ENCODE peak calls at places on chromosomes 12 and 14, in ten cellular contexts. O is astrocyte, D is ascending aorta, Z is AG04450, H is choroid plexus epithelial cell, L is HL-60, E is fibroblast of pulmonary artery, W is astrocyte of the cerebellum, P is tibial nerve, J is lower lobe of right lung. B is an unnamed sample.
A peak's percentile ranks its signal among the peaks of the same experiment; 100 is the strongest.

GRCh38 chr14:100733152-100733850 is 6.6 kb downstream of the DLK1 start:
- DNase-seq in J (no peak), L (no peak), Z (no peak), H (no peak), E (no peak), P (no peak), D (no peak), O (no peak), W (no peak), B (no peak)

GRCh38 chr12:43973993-43974392 is 138.1 kb downstream of the TMEM117 start:
- DNase-seq in D (no peak), P (no peak), Z (no peak), L (no peak), J (no peak), E (peak; percentile 8), O (no peak), W (no peak), H (no peak), B (no peak)

GRCh38 chr12:117792877-117793424 is 175.8 kb downstream of the KSR2 start:
- DNase-seq in L (no peak), D (no peak), J (no peak), H (no peak), O (no peak), E (no peak), W (no peak), P (no peak), Z (no peak), B (no peak)

GRCh38 chr12:113103756-113104450 is 31.7 kb downstream of the RASAL1 start:
- DNase-seq in E (no peak), W (no peak), H (no peak), Z (no peak), P (no peak), O (no peak), D (no peak), J (peak; percentile 64), L (no peak), B (peak; percentile 5)

GRCh38 chr14:77148510-77149231 is 7.1 kb upstream of the ZDHHC22 start:
- DNase-seq in D (no peak), O (no peak), P (no peak), L (no peak), H (no peak), Z (no peak), W (no peak), J (no peak), E (peak; percentile 6), B (no peak)

GRCh38 chr12:80622271-80622670 is 85.2 kb upstream of the MYF6 start:
- DNase-seq in D (no peak), E (peak; percentile 18), Z (no peak), H (peak; percentile 26), O (no peak), W (no peak), P (no peak), J (no peak), L (no peak), B (no peak)

GRCh38 chr12:67517181-67517887 is 131.2 kb upstream of the DYRK2 start:
- DNase-seq in D (peak; percentile 75), Z (no peak), P (peak; percentile 33), J (no peak), O (peak; percentile 90), E (peak; percentile 23), H (no peak), L (no peak), W (peak; percentile 72), B (peak; percentile 99)

GRCh38 chr14:75259510-75259855 is 19.1 kb upstream of the FOS start:
- DNase-seq in Z (no peak), W (peak; percentile 59), J (no peak), P (no peak), H (peak; percentile 89), E (no peak), O (peak; percentile 62), L (no peak), D (no peak), B (peak; percentile 36)

GRCh38 chr12:48010366-48010970 is 6.2 kb upstream of the COL2A1 start:
- DNase-seq in E (no peak), H (no peak), W (no peak), L (no peak), P (no peak), Z (no peak), D (no peak), J (no peak), O (no peak), B (no peak)

GRCh38 chr14:87691482-87691881 is 301.5 kb downstream of the GALC start:
- DNase-seq in P (no peak), Z (no peak), J (peak; percentile 47), L (no peak), H (no peak), D (no peak), E (no peak), W (no peak), O (no peak), B (no peak)

GRCh38 chr14:80669416-80669815 is 272.1 kb downstream of the CEP128 start:
- DNase-seq in Z (no peak), P (no peak), H (no peak), J (no peak), O (peak; percentile 74), E (peak; percentile 2), D (no peak), W (no peak), L (no peak), B (no peak)

GRCh38 chr14:102875652-102876051 is 46.8 kb upstream of the AMN start:
- DNase-seq in O (no peak), J (no peak), W (no peak), H (no peak), L (no peak), Z (no peak), D (no peak), E (no peak), P (no peak), B (no peak)
- TF ChIP-seq CTCF in O (no peak), J (no peak), W (no peak), H (no peak), L (no peak), Z (no peak), D (no peak), E (no peak), P (no peak), B (no peak)

GRCh38 chr14:45807187-45807586 is 554.2 kb upstream of the MIS18BP1 start:
- DNase-seq in L (no peak), E (no peak), D (no peak), H (no peak), J (no peak), P (no peak), Z (no peak), O (no peak), W (no peak), B (no peak)

GRCh38 chr14:45811155-45811554 is 558.2 kb upstream of the MIS18BP1 start:
- DNase-seq in E (no peak), O (no peak), Z (no peak), J (no peak), H (no peak), L (no peak), P (no peak), W (no peak), D (no peak), B (no peak)

DNA sequence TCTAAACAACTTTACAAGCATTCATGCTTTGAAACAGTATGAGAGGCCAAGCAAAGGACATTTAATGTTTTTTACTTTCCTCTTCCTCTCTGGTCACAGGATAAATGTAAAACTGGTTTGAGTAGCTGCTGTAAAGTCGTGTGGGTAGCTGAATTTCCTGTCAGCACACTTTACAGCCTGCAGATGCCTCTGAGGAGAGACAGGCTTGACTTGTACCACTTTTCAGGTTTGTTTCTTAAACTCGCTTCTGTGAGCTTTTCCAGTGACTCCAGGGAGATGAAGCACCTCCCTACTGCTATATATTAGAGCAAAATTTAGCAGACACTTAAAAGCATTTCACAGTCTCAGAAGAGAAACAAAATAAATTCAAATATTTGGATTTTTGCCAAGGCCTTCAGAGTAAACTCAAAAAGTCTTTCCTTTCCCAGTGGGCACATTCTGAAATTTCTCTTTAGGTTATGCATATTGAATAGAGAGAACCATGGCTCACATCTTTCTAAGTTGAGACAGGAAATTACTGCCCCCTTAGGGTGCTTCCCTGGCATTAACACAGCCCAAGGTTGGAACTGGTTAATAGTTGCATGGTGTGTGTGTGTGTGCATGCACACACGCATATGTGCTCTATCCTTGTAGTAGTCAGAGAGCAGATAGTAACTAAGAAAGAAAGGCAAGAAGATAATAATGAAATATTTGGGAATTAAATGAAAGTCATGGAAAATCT is 557.3 kb upstream of the MIS18BP1 start:
- DNase-seq in E (no peak), J (no peak), L (no peak), D (no peak), Z (no peak), O (no peak), P (no peak), W (no peak), H (peak; percentile 1), B (peak; percentile 39)
- H3K4me3 ChIP-seq in E (no peak overlapping the region), J (no peak overlapping the region), L (no peak overlapping the region), D (no peak overlapping the region), Z (no peak overlapping the region), O (no peak overlapping the region), P (no peak overlapping the region), W (no peak overlapping the region), H (no peak overlapping the region), B (no peak overlapping the region)

GRCh38 chr14:23299186-23299521 is 3.5 kb downstream of the PPP1R3E start:
- DNase-seq in O (no peak), H (no peak), D (no peak), L (no peak), P (no peak), W (no peak), J (no peak), Z (no peak), E (no peak), B (peak; percentile 90)

GRCh38 chr14:23299986-23300686 is 2.5 kb downstream of the PPP1R3E start:
- DNase-seq in Z (no peak), L (no peak), O (no peak), H (no peak), J (no peak), P (no peak), E (no peak), W (no peak), D (no peak), B (no peak)

GRCh38 chr14:23297878-23298277 is 4.8 kb downstream of the PPP1R3E start:
- DNase-seq in J (no peak), Z (no peak), P (no peak), W (no peak), L (no peak), D (no peak), O (no peak), H (no peak), E (no peak), B (no peak)

GRCh38 chr14:23300687-23301223 is 1.9 kb downstream of the PPP1R3E start:
- DNase-seq in L (no peak), W (no peak), J (no peak), H (no peak), P (no peak), E (peak; percentile 28), D (peak; percentile 74), Z (no peak), O (no peak), B (peak; percentile 36)

DNA sequence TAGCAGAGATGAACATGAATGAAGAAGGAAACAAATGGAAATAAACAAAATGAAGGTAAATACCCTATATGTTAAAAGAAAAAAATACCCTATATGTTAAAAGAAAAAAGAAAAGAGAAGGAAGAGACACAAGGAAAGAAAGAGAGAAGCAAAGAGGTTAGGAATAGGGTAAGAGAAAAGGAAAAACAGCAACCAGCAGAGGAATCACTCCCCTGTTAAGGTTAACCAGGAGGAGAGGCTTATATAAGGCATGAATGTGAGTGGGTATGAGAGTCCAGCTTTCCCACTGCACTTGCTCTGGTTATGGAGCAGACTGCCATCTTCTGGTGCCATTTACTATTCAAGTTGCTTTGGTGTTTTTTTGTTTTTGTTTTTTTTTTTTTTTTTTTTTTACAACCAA is 3.1 kb downstream of the PPP1R3E start:
- DNase-seq in P (no peak), D (no peak), O (peak; percentile 39), E (peak; percentile 73), Z (no peak), H (peak; percentile 77), W (no peak), L (no peak), J (no peak), B (peak; percentile 76)
- TF ChIP-seq CTCF in P (peak; percentile 13), D (no peak), O (peak; percentile 8), E (peak; percentile 43), Z (peak; percentile 41), H (peak; percentile 52), W (peak; percentile 25), L (no peak), J (peak; percentile 12), B (peak; percentile 55)

GRCh38 chr12:130713581-130713991 is 2.5 kb downstream of the RIMBP2 start:
- DNase-seq in L (no peak), Z (no peak), H (no peak), W (no peak), E (no peak), D (no peak), O (no peak), P (no peak), J (no peak), B (no peak)
- H3K4me3 ChIP-seq in L (no peak overlapping the region), Z (no peak overlapping the region), H (no peak overlapping the region), W (no peak overlapping the region), E (no peak overlapping the region), D (peak overlapping the region; percentile 55), O (no peak overlapping the region), P (no peak overlapping the region), J (peak overlapping the region; percentile 43), B (no peak overlapping the region)